ENCODE peak calls at places on chromosomes 5 and 9, in six cellular contexts. X is COR-L47; F is GM20000; A is NCI-H2029 treated with DMSO at 0.1 percent for 48 hours; V is naive thymus-derived CD8-positive, alpha-beta T cell; Y is heart left ventricle. D is an unnamed sample.

GRCh38 chr5:179763215-179763945 is 30.4 kb upstream of the LTC4S start:
- DNase-seq in X (peak; percentile 52), F (peak; percentile 76), A (peak; percentile 26), V (peak; percentile 56), Y (no peak), D (peak; percentile 79)

GRCh38 chr5:151284392-151284967 is 19.1 kb downstream of the SLC36A3 start:
- DNase-seq in X (no peak), F (no peak), A (no peak), V (no peak), Y (no peak), D (no peak)

GRCh38 chr5:152883061-152883460 is 478.0 kb upstream of the NMUR2 start:
- DNase-seq in X (peak; percentile 22), F (no peak), A (no peak), V (no peak), Y (no peak), D (no peak)

GRCh38 chr9:84839538-84839937 is 170.0 kb downstream of the NTRK2 start:
- DNase-seq in X (no peak), F (no peak), A (no peak), V (no peak), Y (no peak), D (no peak)

GRCh38 chr5:81505672-81506071 is 111.7 kb upstream of the ACOT12 start:
- DNase-seq in X (no peak), F (no peak), A (no peak), V (no peak), Y (no peak), D (no peak)

GRCh38 chr9:38137342-38137741 is 68.3 kb upstream of the SHB start:
- DNase-seq in X (no peak), F (no peak), A (no peak), V (no peak), Y (no peak), D (no peak)

GRCh38 chr5:39578887-39579497 is 154.2 kb upstream of the DAB2 start:
- DNase-seq in X (no peak), F (no peak), A (no peak), V (no peak), Y (no peak), D (no peak)

GRCh38 chr9:755454-756381 is 85.8 kb upstream of the DMRT1 start:
- DNase-seq in X (no peak), F (no peak), A (no peak), V (no peak), Y (no peak), D (no peak)

GRCh38 chr9:11931109-11931508 is 762.1 kb upstream of the TYRP1 start:
- DNase-seq in X (no peak), F (no peak), A (no peak), V (no peak), Y (no peak), D (no peak)

GRCh38 chr9:84384617-84385016 is 44.1 kb upstream of the SLC28A3 start:
- DNase-seq in X (no peak), F (no peak), A (no peak), V (no peak), Y (no peak), D (no peak)

GRCh38 chr9:90188656-90189055 is 454.0 kb downstream of the DIRAS2 start:
- DNase-seq in X (no peak), F (no peak), A (no peak), V (no peak), Y (no peak), D (no peak)

GRCh38 chr9:86903461-86904010 is 43.8 kb downstream of the GAS1 start:
- DNase-seq in X (no peak), F (no peak), A (no peak), V (no peak), Y (no peak), D (no peak)

GRCh38 chr5:109063223-109063622 is 315.5 kb downstream of the FER start:
- DNase-seq in X (no peak), F (no peak), A (no peak), V (no peak), Y (no peak), D (no peak)

GRCh38 chr9:113581865-113582697 is 118.6 kb downstream of the RGS3 start:
- DNase-seq in X (no peak), F (peak; percentile 91), A (peak; percentile 53), V (peak; percentile 73), Y (peak; percentile 81), D (peak; percentile 75)

GRCh38 chr5:124124711-124125229 is 612.8 kb downstream of the CSNK1G3 start:
- DNase-seq in X (no peak), F (no peak), A (no peak), V (no peak), Y (no peak), D (peak; percentile 4)

GRCh38 chr9:111180801-111181200 is 142.5 kb upstream of the LPAR1 start:
- DNase-seq in X (no peak), F (no peak), A (no peak), V (no peak), Y (no peak), D (no peak)

GRCh38 chr5:67537439-67538342 is 341.1 kb upstream of the CD180 start:
- DNase-seq in X (no peak), F (peak; percentile 3), A (no peak), V (no peak), Y (no peak), D (no peak)

GRCh38 chr9:130689937-130690700 is 3.5 kb upstream of the EXOSC2 start:
- DNase-seq in X (peak; percentile 80), F (no peak), A (peak; percentile 33), V (no peak), Y (peak; percentile 49), D (peak; percentile 87)

GRCh38 chr9:107976767-107977166 is 487.2 kb upstream of the KLF4 start:
- DNase-seq in X (no peak), F (no peak), A (no peak), V (no peak), Y (peak; percentile 77), D (peak; percentile 12)

GRCh38 chr9:76530458-76531100 is 71.6 kb downstream of the GCNT1 start:
- DNase-seq in X (no peak), F (peak; percentile 54), A (peak; percentile 40), V (no peak), Y (no peak), D (no peak)

D was measured in thyroid gland.